ENCODE peak calls at places on chromosomes 11 and 22, in nine cellular contexts. B is progenitor cell of endocrine pancreas; M is body of pancreas; H is GM13976; U is activated CD8-positive, alpha-beta T cell treated with anti-CD3 and anti-CD28 coated beads for 36 hours; O is kidney; S is fibroblast of pulmonary artery; C is lower leg skin; Q is CD4-positive, alpha-beta T cell. D is an unnamed sample.
A peak's percentile ranks its signal among the peaks of the same experiment; 100 is the strongest.

GRCh38 chr11:103016031-103016430 is 60.5 kb upstream of the MMP13 start:
- DNase-seq in M (no peak), U (no peak), C (no peak), S (no peak), B (no peak), H (no peak), O (no peak), Q (no peak), D (no peak)

GRCh38 chr11:83070878-83071640 is 638 bp downstream of the RAB30 start:
- DNase-seq in H (no peak), S (peak; percentile 36), C (no peak), Q (peak; percentile 8), O (peak; percentile 80), M (peak; percentile 52), U (peak; percentile 53), B (peak; percentile 28), D (peak; percentile 43)

GRCh38 chr22:17443413-17444203 is 74.3 kb downstream of the CECR2 start:
- DNase-seq in C (no peak), M (no peak), B (no peak), Q (no peak), U (no peak), S (no peak), O (no peak), H (no peak), D (no peak)

GRCh38 chr11:64605248-64605560 is 14.2 kb downstream of the SLC22A12 start:
- DNase-seq in S (no peak), U (no peak), O (peak; percentile 47), C (no peak), M (no peak), H (no peak), B (no peak), Q (no peak), D (no peak)

GRCh38 chr11:125561924-125562323 is 7.4 kb upstream of the EI24 start:
- DNase-seq in O (no peak), H (no peak), C (no peak), Q (no peak), M (no peak), S (no peak), U (no peak), B (no peak), D (no peak)

GRCh38 chr22:27648853-27649252 is 152.7 kb downstream of the MN1 start:
- DNase-seq in C (no peak), H (no peak), M (no peak), S (no peak), U (no peak), Q (no peak), B (no peak), O (no peak), D (no peak)

GRCh38 chr11:27052668-27053067 is 12.1 kb downstream of the BBOX1 start:
- DNase-seq in B (no peak), M (no peak), H (no peak), C (no peak), U (no peak), O (no peak), Q (no peak), S (no peak), D (no peak)

GRCh38 chr22:30245181-30245984 is 1.2 kb downstream of the LIF start:
- DNase-seq in B (no peak), H (peak; percentile 48), C (no peak), U (peak; percentile 56), S (no peak), O (no peak), Q (no peak), M (no peak), D (no peak)

GRCh38 chr22:21708960-21709359 is 26.6 kb downstream of the YPEL1 start:
- DNase-seq in H (no peak), O (no peak), M (no peak), C (no peak), Q (no peak), U (no peak), S (no peak), B (no peak), D (no peak)

GRCh38 chr11:103877221-103877620 is 159.2 kb upstream of the DDI1 start:
- DNase-seq in S (peak; percentile 53), B (no peak), H (no peak), C (no peak), O (no peak), Q (no peak), M (no peak), U (no peak), D (no peak)

GRCh38 chr22:19974935-19975706 is 33.5 kb upstream of the TXNRD2 start:
- DNase-seq in O (no peak), H (no peak), C (no peak), B (no peak), U (no peak), S (no peak), M (no peak), Q (no peak), D (no peak)

GRCh38 chr11:36492724-36493304 is 17.3 kb downstream of the TRAF6 start:
- DNase-seq in B (no peak), Q (no peak), M (no peak), H (peak; percentile 41), S (peak; percentile 78), C (no peak), O (no peak), U (peak; percentile 45), D (no peak)

GRCh38 chr22:43796567-43796966 is 15.5 kb downstream of the EFCAB6 start:
- DNase-seq in U (no peak), Q (no peak), M (no peak), B (no peak), H (no peak), O (no peak), C (no peak), S (peak; percentile 80), D (no peak)
- TF ChIP-seq CTCF in U (no peak), Q (no peak), M (no peak), B (peak; percentile 48), H (no peak), O (peak; percentile 12), C (no peak), S (peak; percentile 69), D (no peak)

DNA sequence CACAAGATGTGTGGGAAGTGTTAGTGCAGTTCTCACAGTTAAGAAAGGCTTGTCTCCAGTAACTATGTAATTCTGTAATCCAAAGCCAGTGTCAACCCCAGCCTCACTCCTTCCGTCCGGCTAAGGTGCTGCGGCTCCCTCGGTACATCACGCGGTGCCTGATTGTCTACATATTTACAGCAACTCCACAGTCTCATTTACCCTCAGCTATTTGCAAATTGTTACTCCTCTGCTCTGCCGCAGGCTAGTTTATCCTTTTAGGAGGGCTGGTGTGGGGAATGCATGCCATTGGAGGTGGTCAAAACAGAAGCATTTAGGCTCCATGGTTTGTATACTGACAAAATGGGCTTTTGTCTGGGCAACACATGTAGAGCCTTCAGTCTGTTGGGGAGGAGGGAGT is 358.3 kb downstream of the METTL15 start:
- DNase-seq in U (no peak), B (no peak), H (no peak), C (no peak), M (no peak), O (no peak), Q (no peak), S (no peak), D (no peak)
- TF ChIP-seq CTCF in U (no peak), B (no peak), H (no peak), C (no peak), M (no peak), O (no peak), Q (no peak), S (no peak), D (no peak)

GRCh38 chr22:25091449-25091848 is 108.2 kb upstream of the CRYBB3 start:
- DNase-seq in O (no peak), U (no peak), H (no peak), B (no peak), M (no peak), Q (no peak), S (no peak), C (no peak), D (no peak)
- TF ChIP-seq CTCF in O (no peak), U (no peak), H (no peak), B (no peak), M (no peak), Q (no peak), S (no peak), C (no peak), D (no peak)

GRCh38 chr11:94858012-94858705 is 90.0 kb downstream of the AMOTL1 start:
- DNase-seq in B (no peak), H (no peak), O (no peak), C (no peak), M (no peak), S (no peak), Q (no peak), U (no peak), D (no peak)

GRCh38 chr11:94853836-94854235 is 85.7 kb downstream of the AMOTL1 start:
- DNase-seq in H (no peak), M (no peak), S (no peak), C (no peak), B (no peak), Q (no peak), O (no peak), U (no peak), D (no peak)

GRCh38 chr11:94854770-94855633 is 86.8 kb downstream of the AMOTL1 start:
- DNase-seq in M (no peak), U (no peak), Q (no peak), H (no peak), O (no peak), S (no peak), C (no peak), B (no peak), D (no peak)

GRCh38 chr11:94857337-94857736 is 89.2 kb downstream of the AMOTL1 start:
- DNase-seq in C (no peak), Q (no peak), H (no peak), O (no peak), B (no peak), S (no peak), U (no peak), M (no peak), D (no peak)

DNA sequence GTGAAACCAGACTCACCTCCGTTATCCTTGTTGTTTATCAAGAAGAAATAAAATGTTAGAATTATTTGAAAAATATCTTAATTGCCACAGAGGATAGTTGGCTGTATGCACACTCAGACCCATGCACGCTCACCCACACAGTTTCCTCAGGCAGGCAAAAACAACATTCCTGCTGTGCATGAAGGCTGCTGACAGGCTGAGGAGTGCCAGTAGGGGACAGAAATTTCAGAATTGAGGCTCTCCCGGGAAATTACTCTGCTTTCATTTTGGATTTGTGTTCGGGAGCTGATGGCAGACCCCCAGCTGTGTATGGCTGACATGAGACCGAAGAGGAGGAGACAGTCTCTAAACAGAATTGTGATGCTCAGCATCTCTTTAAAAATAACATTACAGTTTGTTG is 87.5 kb downstream of the AMOTL1 start:
- DNase-seq in Q (no peak), U (no peak), M (no peak), S (no peak), O (no peak), C (no peak), H (no peak), B (no peak), D (no peak)
- TF ChIP-seq CTCF in Q (no peak), U (no peak), M (no peak), S (no peak), O (no peak), C (no peak), H (no peak), B (no peak), D (no peak)

DNA sequence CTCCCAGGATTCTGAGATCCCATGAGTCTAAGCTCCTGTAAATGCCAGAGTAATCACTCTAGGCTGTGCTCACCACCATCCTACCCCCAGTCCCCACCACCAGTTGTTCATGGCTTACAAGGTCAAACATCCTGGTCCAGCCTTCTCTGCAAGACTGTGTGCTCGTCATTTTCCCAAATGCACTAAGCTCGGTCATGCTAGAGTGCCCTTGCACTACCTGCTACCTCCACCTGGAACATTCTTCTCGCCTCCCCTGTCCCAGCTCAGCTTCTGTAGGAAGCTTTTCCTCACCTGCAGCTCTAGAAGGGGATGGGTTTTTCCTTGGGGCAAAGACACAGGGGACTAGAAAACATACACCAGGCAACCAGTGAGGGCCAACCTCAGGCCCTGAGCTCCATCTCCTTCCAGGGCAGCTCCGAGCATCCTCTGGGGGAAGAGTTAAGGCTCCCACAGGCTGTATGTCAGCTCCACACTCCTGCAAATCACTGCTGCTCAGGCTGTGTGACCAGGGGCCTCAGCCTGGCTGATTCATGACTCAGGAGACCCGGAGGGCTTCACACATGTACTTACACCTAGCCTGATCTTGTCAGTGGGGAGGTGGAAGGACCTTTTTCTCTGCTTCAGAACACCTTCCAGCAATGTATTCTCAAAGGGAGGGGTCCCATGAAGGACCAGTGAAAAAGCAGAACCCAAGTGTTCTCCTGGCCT is 37.2 kb upstream of the CSNK2A3 start:
- DNase-seq in H (no peak), C (peak; percentile 29), Q (no peak), M (no peak), S (no peak), B (no peak), O (no peak), U (no peak), D (no peak)
- TF ChIP-seq CTCF in H (no peak), C (no peak), Q (no peak), M (no peak), S (no peak), B (no peak), O (no peak), U (no peak), D (no peak)

D was measured in mesothelial cell of epicardium.